ENCODE peak calls at places on chromosomes 6 and 20, in five cellular contexts. L, S, P, J and V are unnamed samples.
A peak's percentile ranks its signal among the peaks of the same experiment; 100 is the strongest.

GRCh38 chr6:23111984-23112383 is 542.6 kb downstream of the HDGFL1 start:
- DNase-seq in L (no peak), P (no peak), J (no peak), S (no peak), V (no peak)

GRCh38 chr6:71468841-71469750 is 180.5 kb downstream of the OGFRL1 start:
- DNase-seq in J (peak; percentile 86), P (no peak), S (no peak), L (no peak), V (no peak)

GRCh38 chr6:40763001-40763400 is 175.8 kb upstream of the LRFN2 start:
- DNase-seq in S (peak; percentile 54), P (no peak), L (no peak), J (no peak), V (no peak)

GRCh38 chr6:131061041-131061770 is 1.8 kb downstream of the EPB41L2 start:
- DNase-seq in J (peak; percentile 52), P (peak; percentile 2), L (no peak), S (no peak), V (no peak)

GRCh38 chr6:40036186-40036585 is 101.9 kb upstream of the MOCS1 start:
- DNase-seq in S (no peak), P (no peak), L (no peak), J (no peak), V (no peak)

GRCh38 chr6:73983367-73983766 is 287.4 kb downstream of the CD109 start:
- DNase-seq in S (no peak), P (no peak), L (no peak), J (no peak), V (no peak)

GRCh38 chr6:17159240-17159639 is 57.4 kb downstream of the STMND1 start:
- DNase-seq in S (peak; percentile 54), J (peak; percentile 42), P (no peak), L (no peak), V (no peak)

GRCh38 chr6:113540491-113540890 is 316.7 kb upstream of the MARCKS start:
- DNase-seq in P (no peak), S (no peak), L (no peak), J (no peak), V (no peak)

GRCh38 chr20:41142914-41143313 is 5.6 kb downstream of the PLCG1 start:
- DNase-seq in P (no peak), J (no peak), S (no peak), L (no peak), V (no peak)

GRCh38 chr20:25053207-25054132 is 4.5 kb downstream of the ACSS1 start:
- DNase-seq in L (no peak), P (no peak), J (peak; percentile 51), S (peak; percentile 26), V (no peak)

GRCh38 chr6:81979329-81979728 is 226.8 kb upstream of the TENT5A start:
- DNase-seq in S (no peak), L (no peak), J (no peak), P (no peak), V (no peak)

GRCh38 chr20:35264755-35265154 is 13.2 kb downstream of the MMP24OS start:
- DNase-seq in P (no peak), S (no peak), J (no peak), L (no peak), V (peak; percentile 41)

GRCh38 chr6:160103825-160104100 is 17.9 kb upstream of the SLC22A1 start:
- DNase-seq in L (no peak), J (no peak), P (no peak), S (no peak), V (no peak)

GRCh38 chr20:50330504-50331313 is 140.1 kb downstream of the CEBPB start:
- DNase-seq in P (no peak), J (no peak), L (no peak), S (no peak), V (no peak)

GRCh38 chr6:53263915-53264314 is 84.8 kb downstream of the ELOVL5 start:
- DNase-seq in S (no peak), L (no peak), J (no peak), P (no peak), V (no peak)

GRCh38 chr20:53434662-53435061 is 159.0 kb downstream of the ZNF217 start:
- DNase-seq in P (no peak), L (peak; percentile 4), J (peak; percentile 6), S (no peak), V (peak; percentile 26)

GRCh38 chr6:8181162-8181909 is 79.0 kb upstream of the EEF1E1 start:
- DNase-seq in J (no peak), P (no peak), L (no peak), S (no peak), V (no peak)

GRCh38 chr20:19835533-19836222 is 77.6 kb downstream of the RIN2 start:
- DNase-seq in S (no peak), J (no peak), P (no peak), L (peak; percentile 61), V (no peak)

GRCh38 chr20:39129523-39129922 is 167.4 kb downstream of the DHX35 start:
- DNase-seq in J (no peak), L (no peak), P (no peak), S (no peak), V (no peak)

GRCh38 chr20:51416532-51417244 is 125.8 kb downstream of the NFATC2 start:
- DNase-seq in L (no peak), J (no peak), P (no peak), S (no peak), V (no peak)

GRCh38 chr20:15139522-15139921 is 802.1 kb upstream of the FLRT3 start:
- DNase-seq in L (peak; percentile 46), S (no peak), P (no peak), J (no peak), V (peak; percentile 85)

GRCh38 chr6:169990095-169991030 is 238.9 kb downstream of the ERMARD start:
- DNase-seq in L (no peak), J (no peak), P (no peak), S (peak; percentile 25), V (no peak)

GRCh38 chr6:40232698-40233097 is 298.4 kb upstream of the MOCS1 start:
- DNase-seq in S (no peak), J (no peak), L (no peak), P (no peak), V (no peak)

GRCh38 chr6:152859225-152859624 is 108.6 kb downstream of the VIP start:
- DNase-seq in P (no peak), J (no peak), L (no peak), S (no peak), V (no peak)

GRCh38 chr6:130708338-130708737 is 118.9 kb upstream of the SMLR1 start:
- DNase-seq in P (no peak), S (no peak), L (no peak), J (no peak), V (no peak)

GRCh38 chr6:167744681-167745659 is 81.7 kb upstream of the AFDN start:
- DNase-seq in P (no peak), L (no peak), J (no peak), S (peak; percentile 10), V (no peak)

GRCh38 chr6:41191569-41191968 is 9.4 kb downstream of the TREML2 start:
- DNase-seq in S (no peak), J (no peak), P (no peak), L (no peak), V (no peak)

GRCh38 chr6:101761124-101761601 is 367.7 kb downstream of the GRIK2 start:
- DNase-seq in J (peak; percentile 84), S (no peak), P (no peak), L (no peak), V (no peak)

GRCh38 chr6:130717657-130718056 is 109.5 kb upstream of the SMLR1 start:
- DNase-seq in P (no peak), S (no peak), L (no peak), J (no peak), V (no peak)

GRCh38 chr6:37865534-37865933 is 46.0 kb downstream of the ZFAND3 start:
- DNase-seq in P (no peak), S (no peak), L (no peak), J (no peak), V (no peak)

GRCh38 chr6:122712093-122712863 is 67.2 kb upstream of the FABP7 start:
- DNase-seq in P (no peak), J (peak; percentile 41), L (no peak), S (no peak), V (no peak)

GRCh38 chr6:10837009-10837691 is 1.2 kb downstream of the MAK start:
- DNase-seq in L (peak; percentile 35), S (peak; percentile 33), P (no peak), J (peak; percentile 11), V (no peak)